ENCODE peak calls at places on chromosomes 12 and 14, in eight cellular contexts. M is caudate nucleus; I is NCI-H1105 treated with DMSO at 0.1 percent for 48 hours; F is NCI-H1092 treated with DMSO at 0.1 percent for 48 hours; L is tibial artery; D is activated T-helper 1 cell treated with Interleukin-2 at 50 U/mL for 16 hours; P is lung microvascular endothelial cell; C is stimulated activated CD8-positive, alpha-beta memory T cell treated with anti-CD3 and anti-CD28 coated beads, Interleukin-7, amount 100 ng/mL, for 48 hours. B is an unnamed sample.
A peak's percentile ranks its signal among the peaks of the same experiment; 100 is the strongest.

GRCh38 chr14:90508073-90508472 is 111.2 kb downstream of the CALM1 start:
- DNase-seq in I (no peak), P (no peak), D (no peak), M (no peak), C (no peak), F (no peak), L (no peak), B (no peak)

GRCh38 chr12:83945871-83946270 is 966.7 kb downstream of the SLC6A15 start:
- DNase-seq in L (no peak), P (no peak), F (no peak), C (no peak), M (no peak), I (no peak), D (no peak), B (peak; percentile 31)

GRCh38 chr12:124248862-124249825 is 45.7 kb upstream of the RFLNA start:
- DNase-seq in C (no peak), P (no peak), M (no peak), D (no peak), I (peak; percentile 80), F (peak; percentile 32), L (no peak), B (no peak)

GRCh38 chr14:30874120-30874998 is at the start of gene COCH:
- DNase-seq in C (no peak), D (no peak), P (peak; percentile 8), I (peak; percentile 70), M (no peak), L (no peak), F (peak; percentile 78), B (no peak)

GRCh38 chr12:53651718-53652117 is 24.2 kb downstream of the ATP5MC2 start:
- DNase-seq in I (no peak), C (no peak), P (no peak), D (no peak), F (no peak), L (no peak), M (no peak), B (no peak)

GRCh38 chr14:38255408-38255672 is 553 bp downstream of the CLEC14A start:
- DNase-seq in P (no peak), I (no peak), C (no peak), M (no peak), D (no peak), L (no peak), F (no peak), B (no peak)

GRCh38 chr12:14167005-14167628 is 185.7 kb upstream of the GRIN2B start:
- DNase-seq in C (no peak), P (peak; percentile 66), I (peak; percentile 66), M (no peak), L (peak; percentile 29), D (no peak), F (peak; percentile 45), B (peak; percentile 58)

GRCh38 chr12:67747869-67748760 is 99.6 kb downstream of the DYRK2 start:
- DNase-seq in D (no peak), F (no peak), L (no peak), C (no peak), M (no peak), I (no peak), P (no peak), B (no peak)

GRCh38 chr12:100154472-100155247 is 12.0 kb upstream of the BLTP3B start:
- DNase-seq in C (peak; percentile 33), F (no peak), P (peak; percentile 69), I (peak; percentile 11), D (peak; percentile 48), M (no peak), L (peak; percentile 67), B (peak; percentile 51)

GRCh38 chr14:61452452-61452851 is 131.1 kb downstream of the PRKCH start:
- DNase-seq in I (no peak), M (no peak), F (no peak), D (peak; percentile 41), L (no peak), P (no peak), C (no peak), B (no peak)

GRCh38 chr12:124688356-124688992 is 121.1 kb upstream of the NCOR2 start:
- DNase-seq in P (peak; percentile 78), L (no peak), M (no peak), F (no peak), I (no peak), D (no peak), C (no peak), B (peak; percentile 56)

GRCh38 chr14:102930753-102931579 is 8.5 kb downstream of the AMN start:
- DNase-seq in P (peak; percentile 29), M (no peak), C (no peak), I (no peak), L (no peak), F (no peak), D (no peak), B (no peak)

GRCh38 chr12:54129028-54129903 is 59.5 kb downstream of the SMUG1 start:
- DNase-seq in I (no peak), C (no peak), D (no peak), P (no peak), L (no peak), F (no peak), M (no peak), B (no peak)

GRCh38 chr12:2633176-2633824 is 161.5 kb upstream of the FKBP4 start:
- DNase-seq in P (no peak), C (no peak), F (no peak), M (no peak), L (no peak), I (peak; percentile 2), D (no peak), B (no peak)